ENCODE peak calls at places on chromosome 1, in eight cellular contexts. U, O, Q, C, F, E, T and M are unnamed samples.

GRCh38 chr1:160373696-160374095 is 6.8 kb downstream of the NHLH1 start:
- DNase-seq in U (no peak), O (no peak), Q (no peak), C (no peak), F (peak; percentile 33), E (no peak), T (no peak), M (no peak)

GRCh38 chr1:206581571-206581981 is 30.7 kb downstream of the EIF2D start:
- DNase-seq in U (no peak), O (peak; percentile 21), Q (no peak), C (no peak), F (no peak), E (no peak), T (peak; percentile 34), M (no peak)

GRCh38 chr1:41862411-41863221 is 56.1 kb downstream of the HIVEP3 start:
- DNase-seq in U (peak; percentile 92), O (peak; percentile 57), Q (no peak), C (peak; percentile 22), F (peak; percentile 81), E (no peak), T (no peak), M (peak; percentile 76)

GRCh38 chr1:11787251-11787803 is 18.4 kb downstream of the MTHFR start:
- DNase-seq in U (peak; percentile 35), O (peak; percentile 82), Q (no peak), C (peak; percentile 73), F (peak; percentile 60), E (peak; percentile 37), T (peak; percentile 66), M (peak; percentile 55)

GRCh38 chr1:201895913-201896807 is 7.5 kb downstream of the SHISA4 start:
- DNase-seq in U (peak; percentile 85), O (peak; percentile 91), Q (peak; percentile 57), C (peak; percentile 93), F (peak; percentile 92), E (peak; percentile 97), T (peak; percentile 93), M (peak; percentile 95)

GRCh38 chr1:230744382-230744781 is 2.8 kb upstream of the CAPN9 start:
- DNase-seq in U (peak; percentile 26), O (peak; percentile 14), Q (no peak), C (no peak), F (peak; percentile 16), E (no peak), T (no peak), M (peak; percentile 19)

GRCh38 chr1:160309183-160309535 is 24.2 kb upstream of the PEX19 start:
- DNase-seq in U (peak; percentile 68), O (peak; percentile 40), Q (no peak), C (no peak), F (peak; percentile 30), E (no peak), T (no peak), M (peak; percentile 54)

GRCh38 chr1:154837034-154837678 is 32.9 kb downstream of the KCNN3 start:
- DNase-seq in U (no peak), O (peak; percentile 37), Q (no peak), C (no peak), F (peak; percentile 40), E (no peak), T (no peak), M (no peak)

GRCh38 chr1:246333855-246334254 is 173.2 kb downstream of the SMYD3 start:
- DNase-seq in U (no peak), O (no peak), Q (no peak), C (no peak), F (no peak), E (no peak), T (no peak), M (no peak)

GRCh38 chr1:218425647-218426342 is 80.7 kb downstream of the TGFB2 start:
- DNase-seq in U (peak; percentile 54), O (peak; percentile 77), Q (no peak), C (no peak), F (peak; percentile 81), E (no peak), T (no peak), M (peak; percentile 93)

GRCh38 chr1:24111998-24112380 is at the start of gene MYOM3:
- DNase-seq in U (no peak), O (no peak), Q (no peak), C (no peak), F (no peak), E (no peak), T (no peak), M (no peak)

GRCh38 chr1:35558374-35559316 is 1.0 kb downstream of the NCDN start:
- DNase-seq in U (no peak), O (no peak), Q (no peak), C (peak; percentile 57), F (peak; percentile 25), E (no peak), T (no peak), M (no peak)

GRCh38 chr1:31792116-31792515 is 23.7 kb downstream of the SPOCD1 start:
- DNase-seq in U (no peak), O (no peak), Q (no peak), C (no peak), F (no peak), E (no peak), T (no peak), M (no peak)

DNA sequence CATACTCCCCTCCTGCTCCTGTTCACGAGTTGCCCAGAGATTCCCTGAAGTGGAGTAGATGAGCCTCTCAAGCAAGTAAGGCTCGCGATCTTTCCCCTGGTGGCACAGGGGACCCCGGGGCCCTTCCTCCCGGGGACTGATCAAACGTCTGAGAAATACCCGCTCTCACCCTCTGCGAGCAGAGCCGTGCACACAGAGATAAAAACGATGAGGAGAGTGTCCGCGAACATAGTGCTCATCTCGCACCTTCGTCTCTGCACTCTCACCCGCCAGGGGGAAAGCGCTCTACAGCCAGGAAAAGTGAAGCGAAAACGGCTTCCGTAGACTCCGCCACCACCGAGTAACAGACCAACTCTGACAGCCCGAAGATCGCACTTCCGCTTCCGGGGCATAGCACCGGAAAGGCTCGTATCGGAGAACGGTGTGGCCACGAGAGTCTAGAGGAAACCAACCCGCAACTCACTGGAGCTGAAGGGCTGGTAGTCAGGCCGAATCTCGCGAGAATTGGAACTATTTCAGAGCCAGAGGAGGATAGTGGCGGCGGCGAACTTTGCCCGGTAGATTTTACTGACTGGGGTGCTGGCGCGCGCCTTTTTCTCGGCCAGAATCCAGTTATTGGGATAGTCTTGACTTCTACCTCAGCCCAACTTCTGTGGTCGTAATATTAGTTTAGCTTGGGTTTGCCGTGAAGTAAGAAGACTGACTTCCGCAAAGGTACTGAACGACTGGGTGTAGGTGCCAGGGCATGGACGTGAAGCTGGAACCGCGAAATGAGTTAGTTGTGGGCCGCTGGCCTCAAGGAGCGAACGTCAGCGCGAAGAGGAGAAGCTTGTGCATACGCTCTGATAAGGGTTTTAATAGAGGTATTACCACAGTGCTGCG is at the start of gene TMCO1:
- DNase-seq in U (peak; percentile 99), O (peak; percentile 99), Q (peak; percentile 98), C (peak; percentile 99), F (peak; percentile 99), E (peak; percentile 95), T (peak; percentile 97), M (peak; percentile 100)
- TF ChIP-seq CTCF in U (peak; percentile 41), O (peak; percentile 33), Q (peak; percentile 22), C (peak; percentile 15), F (peak; percentile 19), E (no peak), T (no peak), M (no peak)

GRCh38 chr1:205147191-205147590 is 25.4 kb upstream of the RBBP5 start:
- DNase-seq in U (peak; percentile 86), O (peak; percentile 41), Q (no peak), C (no peak), F (peak; percentile 54), E (no peak), T (no peak), M (peak; percentile 53)

GRCh38 chr1:205150651-205151428 is 29.1 kb upstream of the RBBP5 start:
- DNase-seq in U (no peak), O (no peak), Q (no peak), C (peak; percentile 8), F (no peak), E (no peak), T (no peak), M (no peak)

GRCh38 chr1:205158048-205158616 is 36.4 kb upstream of the RBBP5 start:
- DNase-seq in U (no peak), O (no peak), Q (no peak), C (no peak), F (no peak), E (no peak), T (no peak), M (no peak)

DNA sequence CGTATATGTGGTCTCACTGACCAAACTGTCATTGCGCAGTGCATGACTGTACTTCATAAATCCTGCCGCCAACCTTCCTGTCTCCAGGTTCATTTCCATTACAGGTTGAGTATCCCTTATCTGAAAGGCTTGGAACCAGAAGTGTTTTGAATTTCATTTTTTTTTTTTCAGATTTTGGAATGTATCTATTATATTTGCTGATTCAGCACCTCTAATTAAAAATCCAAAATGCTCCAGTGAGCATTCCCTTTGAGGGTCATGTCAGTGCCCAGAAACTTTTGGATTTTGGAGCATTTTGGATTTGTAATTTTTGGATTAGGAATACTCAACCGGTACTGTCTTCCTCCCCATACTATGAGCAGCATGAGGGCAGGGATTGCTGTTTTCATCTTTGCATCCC is 30.7 kb upstream of the RBBP5 start:
- DNase-seq in U (no peak), O (no peak), Q (no peak), C (no peak), F (no peak), E (no peak), T (no peak), M (no peak)
- TF ChIP-seq CTCF in U (no peak), O (no peak), Q (no peak), C (no peak), F (no peak), E (no peak), T (no peak), M (no peak)

DNA sequence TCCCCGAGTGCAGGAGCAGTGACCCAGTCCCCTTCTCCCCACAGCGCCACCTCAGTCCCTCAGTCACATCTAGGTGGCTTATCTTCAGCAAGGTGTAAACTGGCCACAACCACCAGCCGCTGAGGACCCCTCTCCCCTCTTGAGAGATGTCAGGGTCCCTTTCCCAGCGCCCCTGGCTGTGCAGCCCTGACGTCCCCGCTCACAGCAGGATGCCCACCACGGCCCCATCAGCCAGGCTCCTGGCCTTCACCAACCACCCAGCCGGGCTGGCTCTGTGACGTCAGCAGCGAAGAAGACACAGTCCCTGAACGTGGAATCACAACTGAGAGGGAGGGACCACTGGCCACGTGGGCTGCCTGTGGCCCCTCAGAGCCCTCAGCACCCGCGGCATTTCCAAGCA is 249.4 kb downstream of the NPHP4 start:
- DNase-seq in U (no peak), O (no peak), Q (no peak), C (no peak), F (no peak), E (no peak), T (no peak), M (no peak)
- TF ChIP-seq CTCF in U (no peak), O (no peak), Q (no peak), C (no peak), F (no peak), E (no peak), T (no peak), M (no peak)

DNA sequence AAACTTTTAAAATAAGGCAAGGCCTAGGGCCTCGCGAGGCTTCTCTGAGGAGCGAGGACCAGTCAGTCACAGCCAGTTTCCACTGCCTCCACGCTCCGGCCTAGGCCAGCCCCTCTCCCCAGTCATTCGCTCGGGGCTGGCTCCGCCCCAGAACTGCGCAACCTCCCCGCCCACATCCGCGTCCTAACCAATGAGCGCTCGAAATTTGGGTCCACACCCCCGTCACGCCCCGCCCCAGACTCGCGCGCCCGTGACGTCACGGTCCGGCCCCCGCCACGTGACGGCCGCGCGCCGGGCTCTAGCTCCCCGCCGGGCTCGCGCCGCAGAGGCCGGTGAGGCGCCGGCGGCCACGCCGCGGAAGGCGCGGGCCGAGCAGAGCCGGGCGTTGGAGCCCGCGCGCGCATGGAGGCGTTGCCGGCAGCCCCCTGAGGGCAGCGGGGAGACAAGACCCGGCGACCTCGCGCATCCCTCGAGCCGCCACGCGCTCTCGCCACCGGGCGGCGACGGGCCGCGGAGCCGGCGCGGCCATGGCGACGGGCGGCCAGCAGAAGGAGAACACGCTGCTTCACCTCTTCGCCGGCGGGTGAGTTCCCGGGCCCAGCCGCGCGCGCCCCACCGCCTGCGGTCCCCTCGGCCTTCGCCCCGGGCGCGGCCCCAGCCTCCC is at the start of gene SLC25A33:
- DNase-seq in U (peak; percentile 97), O (peak; percentile 99), Q (peak; percentile 88), C (peak; percentile 99), F (peak; percentile 99), E (peak; percentile 96), T (peak; percentile 99), M (peak; percentile 97)
- TF ChIP-seq CTCF in U (no peak), O (no peak), Q (no peak), C (no peak), F (no peak), E (no peak), T (no peak), M (no peak)